ENCODE peak calls at places on chromosomes 16 and 17, in eight cellular contexts. C is posterior vena cava; X is T follicular helper cell; G is NCI-H1436 treated with DMSO at 0.1 percent for 48 hours; P is SHP77 treated with DMSO at 0.1 percent for 48 hours; R is heart left ventricle; T is activated T-helper 2 cell treated with anti-CD3 and anti-CD28 coated beads, Interferon-gamma antibody, Interleukin-2, Interleukin-4, amounts not matched to agents 10 μg/mL and 5 μg/mL and 100 μg/mL, durations not matched to agents 14 hours and 24 hours and 36 hours; S is NCI-H510A. N is an unnamed sample.

GRCh38 chr16:14302031-14302398 is 230.9 kb downstream of the MRTFB start:
- DNase-seq in G (no peak), R (peak), S (peak), X (no peak), P (no peak), T (no peak), C (peak), N (peak)

GRCh38 chr16:3983081-3983520 is 102.6 kb upstream of the CREBBP start:
- DNase-seq in S (peak), P (peak), R (peak), G (no peak), C (no peak), T (peak), X (no peak), N (peak)

GRCh38 chr17:75524971-75525805 is at the start of gene LLGL2:
- DNase-seq in T (peak), C (peak), R (peak), P (peak), S (peak), X (peak), G (peak), N (peak)

GRCh38 chr17:21302711-21303425 is 18.4 kb downstream of the MAP2K3 start:
- DNase-seq in P (no peak), G (no peak), X (no peak), C (peak), T (no peak), S (no peak), R (no peak), N (no peak)

GRCh38 chr17:3961564-3962047 is 2.6 kb downstream of the ATP2A3 start:
- DNase-seq in S (no peak), T (no peak), P (no peak), X (no peak), G (no peak), R (no peak), C (no peak), N (no peak)

GRCh38 chr17:4588391-4588790 is 4.1 kb downstream of the SMTNL2 start:
- DNase-seq in X (no peak), C (no peak), G (no peak), P (no peak), R (peak), S (no peak), T (no peak), N (no peak)

GRCh38 chr16:4696905-4697866 is 3.8 kb downstream of the NUDT16L1 start:
- DNase-seq in G (no peak), T (no peak), X (no peak), P (no peak), R (no peak), C (no peak), S (no peak), N (no peak)

GRCh38 chr16:59108374-59108773 is 374.3 kb upstream of the GOT2 start:
- DNase-seq in G (no peak), R (no peak), P (no peak), S (no peak), C (no peak), X (no peak), T (no peak), N (no peak)

GRCh38 chr17:27906238-27906603 is 13.1 kb upstream of the LYRM9 start:
- DNase-seq in T (no peak), S (no peak), X (no peak), C (no peak), R (no peak), P (no peak), G (no peak), N (no peak)

GRCh38 chr17:56087199-56087598 is 66.1 kb upstream of the ANKFN1 start:
- DNase-seq in T (no peak), X (no peak), S (no peak), P (no peak), R (no peak), C (no peak), G (no peak), N (no peak)

GRCh38 chr17:66541461-66542182 is 239.2 kb downstream of the PRKCA start:
- DNase-seq in P (no peak), R (peak), T (no peak), C (no peak), S (no peak), G (no peak), X (no peak), N (no peak)

GRCh38 chr16:29820730-29821662 is 734 bp downstream of the MVP start:
- DNase-seq in S (no peak), R (peak), T (no peak), P (no peak), G (no peak), X (no peak), C (no peak), N (no peak)

GRCh38 chr17:67992541-67993152 is 3.6 kb downstream of the C17orf58 start:
- DNase-seq in P (no peak), T (no peak), R (peak), C (no peak), X (no peak), S (no peak), G (no peak), N (no peak)

GRCh38 chr16:75065149-75065807 is 51.3 kb downstream of the LDHD start:
- DNase-seq in S (no peak), X (no peak), C (no peak), R (no peak), G (no peak), T (no peak), P (no peak), N (no peak)

GRCh38 chr17:47692137-47692894 is 1.6 kb upstream of the TBKBP1 start:
- DNase-seq in R (no peak), X (no peak), C (no peak), G (no peak), P (no peak), T (no peak), S (no peak), N (no peak)

GRCh38 chr16:118857-119256 is 19.6 kb downstream of the NPRL3 start:
- DNase-seq in C (no peak), T (no peak), R (no peak), G (no peak), S (no peak), P (no peak), X (no peak), N (no peak)

GRCh38 chr17:45441536-45442310 is 9.1 kb upstream of the ARHGAP27 start:
- DNase-seq in R (no peak), G (no peak), T (no peak), P (no peak), X (no peak), C (no peak), S (no peak), N (no peak)

GRCh38 chr17:16927641-16928321 is 44.1 kb downstream of the TNFRSF13B start:
- DNase-seq in X (no peak), S (no peak), G (no peak), P (no peak), T (no peak), R (no peak), C (peak), N (no peak)

GRCh38 chr17:45307290-45308015 is 9.4 kb downstream of the MAP3K14 start:
- DNase-seq in R (no peak), S (no peak), P (no peak), T (peak), G (no peak), X (no peak), C (no peak), N (no peak)

GRCh38 chr16:12016166-12016947 is 39.8 kb downstream of the SNX29 start:
- DNase-seq in X (no peak), R (no peak), C (no peak), S (no peak), G (no peak), T (no peak), P (no peak), N (no peak)

N was measured in NCI-H2029.